ENCODE peak calls at places on chromosomes 16 and 17, in seven cellular contexts. A is left ventricle myocardium inferior, J is lower leg skin, O is AG04450, T is foreskin fibroblast, R is RWPE2, S is heart left ventricle. N is an unnamed sample.

GRCh38 chr16:82796047-82796446 is 169.3 kb downstream of the CDH13 start:
- DNase-seq in R (no peak), A (no peak), T (no peak), S (no peak), J (no peak), O (no peak), N (no peak)

GRCh38 chr17:39487946-39488345 is 26.7 kb downstream of the CDK12 start:
- DNase-seq in A (no peak), J (no peak), S (no peak), O (no peak), R (no peak), T (no peak), N (peak)

GRCh38 chr17:17712268-17712924 is 31.1 kb downstream of the RAI1 start:
- DNase-seq in S (no peak), T (peak), R (no peak), A (no peak), O (peak), J (no peak), N (peak)

GRCh38 chr17:70713694-70714093 is 544.4 kb downstream of the KCNJ2 start:
- DNase-seq in T (no peak), O (no peak), S (no peak), A (no peak), R (no peak), J (no peak), N (no peak)

GRCh38 chr16:59593256-59593655 is 859.1 kb upstream of the GOT2 start:
- DNase-seq in R (no peak), T (peak), O (peak), S (no peak), J (no peak), A (no peak), N (peak)

GRCh38 chr17:4165301-4166010 is 22.5 kb downstream of the CYB5D2 start:
- DNase-seq in T (no peak), S (peak), R (no peak), J (no peak), O (no peak), A (peak), N (peak)

GRCh38 chr17:7884581-7885356 is 3.8 kb upstream of the CHD3 start:
- DNase-seq in O (no peak), A (no peak), R (no peak), J (no peak), S (no peak), T (no peak), N (no peak)

GRCh38 chr17:14515015-14515414 is 214.1 kb downstream of the HS3ST3B1 start:
- DNase-seq in R (no peak), S (no peak), O (no peak), T (peak), A (no peak), J (no peak), N (no peak)

GRCh38 chr17:9162275-9162985 is 141.1 kb downstream of the NTN1 start:
- DNase-seq in S (no peak), A (no peak), J (no peak), O (no peak), R (no peak), T (no peak), N (no peak)

GRCh38 chr17:70808596-70808995 is 639.3 kb downstream of the KCNJ2 start:
- DNase-seq in T (no peak), S (no peak), R (no peak), A (no peak), J (no peak), O (no peak), N (peak)

GRCh38 chr16:6377956-6378355 is 954.7 kb upstream of the RBFOX1 start:
- DNase-seq in O (no peak), S (no peak), R (no peak), T (no peak), A (no peak), J (no peak), N (no peak)

GRCh38 chr17:76246080-76247066 is 6.1 kb upstream of the RNF157 start:
- DNase-seq in A (no peak), O (no peak), S (no peak), T (peak), J (no peak), R (no peak), N (no peak)

GRCh38 chr16:77591347-77591746 is 131.0 kb upstream of the NUDT7 start:
- DNase-seq in T (no peak), J (no peak), O (no peak), A (no peak), S (no peak), R (no peak), N (no peak)

GRCh38 chr17:45230787-45231480 is 9.2 kb downstream of the FMNL1 start:
- DNase-seq in J (no peak), S (peak), T (peak), A (peak), R (peak), O (no peak), N (peak)

GRCh38 chr17:82343560-82343959 is 10.0 kb upstream of the SECTM1 start:
- DNase-seq in J (no peak), A (no peak), T (no peak), O (no peak), R (no peak), S (no peak), N (no peak)

GRCh38 chr16:71351558-71351901 is 7.0 kb upstream of the CALB2 start:
- DNase-seq in O (no peak), S (no peak), T (no peak), J (no peak), R (no peak), A (no peak), N (no peak)

GRCh38 chr17:39863918-39864746 is at the start of gene IKZF3:
- DNase-seq in A (peak), T (peak), R (peak), J (peak), S (peak), O (no peak), N (peak)

GRCh38 chr16:6160303-6160702 is 1062.7 kb upstream of the EEF2KMT start:
- DNase-seq in A (no peak), O (no peak), S (no peak), T (no peak), R (no peak), J (no peak), N (no peak)

GRCh38 chr16:9323170-9323569 is 231.7 kb downstream of the HAPSTR1 start:
- DNase-seq in O (no peak), T (no peak), S (no peak), A (no peak), J (no peak), R (no peak), N (peak)

GRCh38 chr17:60154616-60155426 is 5.0 kb downstream of the CA4 start:
- DNase-seq in S (no peak), A (no peak), O (no peak), R (no peak), T (peak), J (no peak), N (peak)

GRCh38 chr16:82782715-82783251 is 156.0 kb downstream of the CDH13 start:
- DNase-seq in A (peak), S (peak), J (no peak), O (no peak), R (no peak), T (no peak), N (no peak)

GRCh38 chr17:74429604-74430384 is 2.1 kb upstream of the GPRC5C start:
- DNase-seq in J (peak), A (no peak), S (peak), O (no peak), T (no peak), R (no peak), N (peak)

GRCh38 chr17:19714542-19715411 is 1.6 kb downstream of the SLC47A2 start:
- DNase-seq in O (no peak), J (no peak), T (no peak), A (no peak), R (peak), S (no peak), N (no peak)
- H3K4me3 ChIP-seq in O (no peak), J (no peak), T (no peak), A (no peak), R (no peak), S (no peak), N (no peak)

GRCh38 chr16:72926671-72927070 is 121.3 kb downstream of the ZFHX3 start:
- DNase-seq in T (no peak), O (no peak), R (peak), S (no peak), J (no peak), A (no peak), N (no peak)

GRCh38 chr16:72925631-72925979 is 122.3 kb downstream of the ZFHX3 start:
- DNase-seq in O (no peak), T (no peak), J (no peak), A (no peak), S (no peak), R (no peak), N (no peak)

GRCh38 chr16:72928089-72928981 is 119.6 kb downstream of the ZFHX3 start:
- DNase-seq in A (no peak), J (no peak), S (no peak), R (peak), T (no peak), O (no peak), N (peak)

GRCh38 chr16:72924918-72925630 is 122.9 kb downstream of the ZFHX3 start:
- DNase-seq in T (no peak), J (no peak), R (peak), S (no peak), A (no peak), O (no peak), N (no peak)

DNA sequence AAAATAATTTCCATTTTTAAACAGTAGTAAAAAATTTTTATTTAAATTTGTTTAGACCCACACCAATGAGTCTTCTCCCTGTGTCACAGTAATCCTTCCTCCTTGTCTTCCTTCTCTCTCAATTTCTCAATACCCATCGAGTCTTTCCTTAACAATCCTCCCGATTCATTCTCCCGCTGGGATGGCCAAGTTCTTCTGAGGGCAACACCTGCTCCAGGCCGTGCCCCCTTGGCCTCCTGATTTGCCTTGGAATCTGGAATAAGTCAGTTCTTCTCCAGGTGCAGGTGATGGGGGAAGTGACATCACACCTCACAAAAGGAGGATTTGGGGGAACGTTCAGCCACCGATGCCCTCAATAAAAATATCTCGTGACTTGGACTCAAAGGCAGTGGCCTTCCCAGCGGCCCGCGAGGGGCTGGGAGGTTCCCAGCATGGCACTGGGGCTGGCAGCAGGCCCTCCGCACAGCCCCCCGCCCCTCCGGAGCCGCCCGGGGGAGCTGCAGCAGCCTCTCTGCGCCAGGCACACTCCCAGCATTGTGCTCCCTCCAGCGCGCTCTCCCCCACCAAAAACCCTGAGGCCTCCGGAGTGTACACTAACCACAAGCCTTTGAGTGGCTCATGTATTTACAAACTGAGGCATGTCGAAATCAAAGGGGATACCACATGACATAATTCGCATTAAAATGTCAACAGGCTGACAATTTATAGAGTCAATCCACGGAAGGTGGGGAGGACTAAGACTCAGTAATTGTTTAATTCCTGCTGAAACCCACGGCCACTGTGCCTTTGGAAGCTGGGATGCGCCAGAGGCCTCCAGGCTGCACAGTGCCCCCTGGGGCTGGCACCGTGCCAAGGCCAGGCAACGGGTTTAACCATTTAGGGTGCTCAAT is 120.5 kb downstream of the ZFHX3 start:
- DNase-seq in S (no peak), T (peak), O (peak), R (peak), A (no peak), J (peak), N (peak)
- TF ChIP-seq CTCF in S (no peak), T (no peak), O (peak), R (no peak), A (no peak), J (no peak), N (no peak)

GRCh38 chr17:2266865-2267228 is 36.7 kb downstream of the SMG6 start:
- DNase-seq in T (no peak), S (no peak), O (no peak), R (no peak), J (no peak), A (no peak), N (no peak)
- H3K4me3 ChIP-seq in T (no peak), S (no peak), O (no peak), R (no peak), J (no peak), A (no peak), N (no peak)

GRCh38 chr17:78422267-78422605 is 43.8 kb downstream of the PGS1 start:
- DNase-seq in S (no peak), O (no peak), A (no peak), J (no peak), T (no peak), R (no peak), N (no peak)
- TF ChIP-seq CTCF in S (peak), O (no peak), A (peak), J (no peak), T (no peak), R (peak), N (no peak)

GRCh38 chr17:44200478-44201155 is 933 bp upstream of the ATXN7L3 start:
- DNase-seq in S (no peak), A (no peak), O (no peak), R (no peak), J (no peak), T (no peak), N (no peak)

GRCh38 chr17:44197107-44197506 is 2.6 kb downstream of the ATXN7L3 start:
- DNase-seq in A (no peak), T (no peak), R (no peak), J (no peak), O (no peak), S (no peak), N (no peak)

GRCh38 chr17:44199553-44200477 is at the start of gene ATXN7L3:
- DNase-seq in T (peak), J (peak), R (peak), O (peak), S (peak), A (peak), N (peak)

GRCh38 chr17:44198721-44199552 is 747 bp downstream of the ATXN7L3 start:
- DNase-seq in T (peak), R (no peak), J (no peak), A (peak), O (no peak), S (peak), N (peak)

DNA sequence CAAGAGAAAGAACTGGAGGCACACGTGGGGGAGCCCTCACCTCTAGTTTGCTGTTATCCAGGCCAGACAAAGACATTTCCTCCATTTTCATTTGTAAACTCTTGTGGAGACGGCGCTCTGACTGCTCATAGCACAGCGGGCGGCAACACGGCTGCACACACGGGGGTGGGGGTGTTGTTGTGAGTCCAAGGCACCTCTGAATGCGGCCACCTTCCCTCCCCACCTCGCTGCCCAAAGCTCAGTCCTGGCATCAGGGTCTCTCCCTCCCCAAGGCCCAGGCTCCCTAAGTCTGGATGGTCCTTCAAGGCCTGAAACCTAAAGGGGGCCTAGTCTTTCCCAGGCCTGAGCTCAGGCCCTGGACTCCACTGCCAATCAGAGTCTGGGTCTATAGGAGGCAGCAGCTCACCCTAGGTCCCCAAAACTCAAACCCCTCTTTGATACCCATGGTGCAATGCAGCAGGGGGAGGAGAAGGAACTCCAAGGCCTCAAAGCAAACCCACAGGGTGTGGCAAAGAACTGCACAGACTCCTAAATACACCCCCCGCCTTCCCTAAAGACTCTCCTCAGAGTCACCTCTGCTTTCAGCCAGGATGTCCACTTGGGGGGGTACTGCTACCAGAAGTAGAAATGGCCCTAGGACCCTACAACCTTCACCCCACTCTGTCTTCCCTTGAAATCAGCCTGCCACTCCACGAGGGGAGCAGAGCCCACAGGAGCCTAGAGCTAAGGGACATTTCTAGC is 1.5 kb downstream of the ATXN7L3 start:
- DNase-seq in J (no peak), A (no peak), S (no peak), T (peak), O (no peak), R (no peak), N (peak)
- H3K4me3 ChIP-seq in J (peak), A (peak), S (peak), T (peak), O (peak), R (peak), N (peak)

GRCh38 chr16:69916445-69916844 is 34.7 kb upstream of the CLEC18A start:
- DNase-seq in R (no peak), T (no peak), A (no peak), O (no peak), S (no peak), J (no peak), N (no peak)
- TF ChIP-seq CTCF in R (no peak), T (no peak), A (no peak), O (no peak), S (no peak), J (no peak), N (no peak)

GRCh38 chr16:51149251-51149661 is 1.8 kb downstream of the SALL1 start:
- DNase-seq in O (no peak), S (no peak), J (no peak), T (no peak), R (no peak), A (no peak), N (no peak)
- H3K4me3 ChIP-seq in O (peak), S (no peak), J (no peak), T (peak), R (no peak), A (peak), N (no peak)

DNA sequence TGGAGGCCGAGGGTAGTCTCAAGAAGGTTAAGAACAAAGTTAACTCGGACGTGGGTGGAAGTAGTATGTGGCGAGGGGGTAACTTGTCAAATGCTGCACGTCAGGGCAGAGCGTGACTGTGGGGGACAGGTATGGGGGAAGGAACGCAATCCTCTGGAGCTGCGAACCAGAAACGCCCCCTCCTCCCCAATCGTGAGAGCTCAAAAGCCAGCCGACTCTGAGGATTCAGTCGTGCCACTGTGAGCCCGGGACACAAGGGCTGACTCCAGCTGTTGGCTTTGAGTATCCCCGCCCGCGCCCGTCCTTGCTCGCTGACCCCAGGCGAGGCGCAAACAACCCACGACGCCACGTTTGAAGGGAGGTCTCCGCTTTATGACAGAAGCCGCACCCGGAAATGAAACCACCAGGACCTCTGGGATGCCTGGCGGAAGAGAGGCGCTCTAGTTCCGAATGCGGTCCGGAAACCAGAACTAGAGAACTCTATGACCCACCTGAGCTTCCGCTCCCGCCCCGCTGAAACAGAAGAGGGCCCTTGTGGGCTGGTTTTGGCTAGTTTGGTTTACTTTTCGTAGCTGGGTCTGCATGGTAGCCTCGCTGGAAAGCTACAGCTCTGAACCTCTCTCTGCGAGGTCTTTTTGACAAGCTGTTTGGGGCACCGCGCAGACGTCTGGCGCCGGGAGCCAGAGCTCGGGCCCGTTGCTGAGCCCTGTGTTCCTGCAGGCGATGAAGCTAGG is at the start of gene PEX12:
- DNase-seq in R (peak), T (peak), S (peak), J (peak), O (no peak), A (peak), N (peak)
- TF ChIP-seq CTCF in R (no peak), T (no peak), S (no peak), J (no peak), O (no peak), A (no peak), N (no peak)

GRCh38 chr17:54744750-54745149 is 155.9 kb upstream of the TOM1L1 start:
- DNase-seq in R (no peak), T (no peak), S (no peak), O (no peak), J (no peak), A (no peak), N (no peak)

GRCh38 chr17:54745239-54745638 is 155.4 kb upstream of the TOM1L1 start:
- DNase-seq in O (no peak), A (no peak), T (no peak), S (no peak), J (no peak), R (no peak), N (no peak)

GRCh38 chr17:54749157-54749556 is 151.5 kb upstream of the TOM1L1 start:
- DNase-seq in O (no peak), A (no peak), S (no peak), R (no peak), T (no peak), J (no peak), N (no peak)

DNA sequence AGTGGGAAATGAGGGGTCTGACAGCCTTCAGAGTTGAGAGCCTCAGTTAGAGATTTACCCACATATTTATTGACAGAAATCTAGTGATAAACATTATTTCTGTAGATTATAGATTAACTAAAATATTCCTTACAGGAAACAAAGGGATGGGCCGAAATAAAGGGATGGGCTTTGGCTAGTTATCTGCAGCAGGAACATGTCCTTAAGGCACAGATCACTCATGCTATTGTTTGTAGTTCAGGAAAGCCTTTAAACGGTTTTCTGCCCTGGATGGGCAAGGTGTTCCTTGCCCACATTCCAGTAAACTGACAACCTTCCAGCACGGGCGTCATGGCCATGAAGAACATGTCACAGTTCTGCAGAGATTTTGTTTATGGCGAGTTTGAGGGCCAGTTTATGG is 154.8 kb upstream of the TOM1L1 start:
- DNase-seq in R (no peak), J (no peak), O (no peak), A (no peak), S (no peak), T (no peak), N (no peak)
- H3K4me3 ChIP-seq in R (no peak), J (no peak), O (no peak), A (no peak), S (no peak), T (no peak), N (no peak)

N was measured in bronchial epithelial cell.